ENCODE peak calls at places on chromosomes 6 and 20, in four cellular contexts. One of them, this sample, is unnamed.

GRCh38 chr6:122471107-122472021 is at the start of gene SERINC1:
- DNase-seq in stomach: peak; percentile 96
- DNase-seq in HAP-1: peak; percentile 83
- DNase-seq in PC-9: peak; percentile 81
- DNase-seq in this sample: peak; percentile 57

GRCh38 chr20:18663932-18664331 is 76.1 kb downstream of the DTD1 start:
- DNase-seq in PC-9: no peak
- DNase-seq in stomach: no peak
- DNase-seq in HAP-1: no peak
- DNase-seq in this sample: no peak

GRCh38 chr6:44855562-44856494 is 468.3 kb downstream of the CDC5L start:
- DNase-seq in HAP-1: no peak
- DNase-seq in stomach: no peak
- DNase-seq in PC-9: no peak
- DNase-seq in this sample: no peak

GRCh38 chr6:50030777-50031562 is 9.2 kb upstream of the DEFB110 start:
- DNase-seq in PC-9: peak; percentile 25
- DNase-seq in HAP-1: peak; percentile 42
- DNase-seq in stomach: no peak
- DNase-seq in this sample: peak; percentile 67

GRCh38 chr6:21965953-21966539 is 330.8 kb downstream of the PRL start:
- DNase-seq in PC-9: no peak
- DNase-seq in HAP-1: no peak
- DNase-seq in stomach: no peak
- DNase-seq in this sample: no peak

GRCh38 chr6:48474764-48475674 is 364.0 kb upstream of the PTCHD4 start:
- DNase-seq in HAP-1: no peak
- DNase-seq in stomach: no peak
- DNase-seq in PC-9: no peak
- DNase-seq in this sample: no peak

GRCh38 chr6:14283600-14284235 is 166.1 kb downstream of the CD83 start:
- DNase-seq in stomach: no peak
- DNase-seq in HAP-1: no peak
- DNase-seq in PC-9: no peak
- DNase-seq in this sample: no peak

GRCh38 chr6:136226027-136226673 is 24.0 kb downstream of the MTFR2 start:
- DNase-seq in HAP-1: peak; percentile 31
- DNase-seq in stomach: peak; percentile 69
- DNase-seq in PC-9: peak; percentile 36
- DNase-seq in this sample: no peak

GRCh38 chr6:135428078-135428477 is 69.5 kb downstream of the AHI1 start:
- DNase-seq in stomach: no peak
- DNase-seq in HAP-1: no peak
- DNase-seq in PC-9: no peak
- DNase-seq in this sample: no peak

DNA sequence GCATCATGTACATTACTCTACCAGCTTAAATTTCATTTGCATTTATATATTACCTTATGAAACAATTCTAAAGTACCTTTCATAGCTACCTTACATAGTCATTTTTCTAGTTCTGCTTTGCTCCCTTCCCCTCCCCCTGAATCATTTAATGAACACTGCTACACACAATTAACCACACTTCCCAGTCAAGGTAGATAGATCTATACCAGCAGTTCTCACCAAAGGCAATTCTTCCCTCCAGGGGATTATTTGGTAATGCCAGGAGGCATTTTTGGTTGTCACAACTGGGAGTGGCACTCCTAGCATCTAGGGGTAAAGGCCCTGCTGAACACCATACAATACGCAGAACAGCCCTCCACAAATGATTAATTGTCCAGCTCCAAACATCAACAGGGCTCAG is 143.9 kb upstream of the SHLD1 start:
- DNase-seq in HAP-1: no peak
- DNase-seq in stomach: no peak
- DNase-seq in PC-9: no peak
- DNase-seq in this sample: no peak
- H3K4me1 ChIP-seq in HAP-1: peaks cover 15% of the 10 kb centered on the region
- H3K4me1 ChIP-seq in stomach: peaks cover 24% of the 10 kb centered on the region
- H3K4me1 ChIP-seq in PC-9: peaks cover 29% of the 10 kb centered on the region
- H3K4me1 ChIP-seq in this sample: no peaks in the 10 kb centered on the region

DNA sequence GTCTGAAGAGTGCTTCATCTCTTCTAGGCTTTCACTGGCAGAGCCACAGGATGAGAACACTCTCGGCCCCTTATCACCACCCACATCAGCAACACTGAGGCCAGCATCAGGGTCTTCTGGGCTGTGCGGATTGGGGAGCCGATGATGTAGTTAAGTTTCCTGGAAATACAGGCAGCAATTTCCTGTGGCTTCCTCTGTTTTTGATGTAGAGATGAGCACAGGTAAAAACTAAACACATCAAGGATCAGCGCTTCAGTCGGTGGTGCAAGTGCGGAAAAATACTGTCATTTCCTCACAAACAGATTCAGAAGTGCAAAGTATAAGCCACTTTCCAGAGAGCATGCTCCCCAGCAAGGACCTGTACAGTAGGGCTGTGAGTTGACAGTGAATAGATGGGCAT is 62.6 kb downstream of the BACH2 start:
- DNase-seq in stomach: no peak
- DNase-seq in HAP-1: no peak
- DNase-seq in PC-9: no peak
- DNase-seq in this sample: no peak
- H3K4me1 ChIP-seq in stomach: no peaks in the 10 kb centered on the region
- H3K4me1 ChIP-seq in HAP-1: no peaks in the 10 kb centered on the region
- H3K4me1 ChIP-seq in PC-9: no peaks in the 10 kb centered on the region
- H3K4me1 ChIP-seq in this sample: no peaks in the 10 kb centered on the region

GRCh38 chr20:4810446-4811019 is 88.8 kb downstream of the PRND start:
- DNase-seq in HAP-1: no peak
- DNase-seq in PC-9: no peak
- DNase-seq in stomach: no peak
- DNase-seq in this sample: no peak
- H3K4me1 ChIP-seq in HAP-1: no peaks in the 10 kb centered on the region
- H3K4me1 ChIP-seq in PC-9: no peaks in the 10 kb centered on the region
- H3K4me1 ChIP-seq in stomach: peaks cover 6% of the 10 kb centered on the region
- H3K4me1 ChIP-seq in this sample: peaks cover 4% of the 10 kb centered on the region

GRCh38 chr6:15429146-15430110 is 183.6 kb downstream of the JARID2 start:
- DNase-seq in HAP-1: no peak
- DNase-seq in stomach: no peak
- DNase-seq in PC-9: peak; percentile 12
- DNase-seq in this sample: no peak
- H3K4me1 ChIP-seq in HAP-1: peaks cover 24% of the 10 kb centered on the region
- H3K4me1 ChIP-seq in stomach: peaks cover 52% of the 10 kb centered on the region
- H3K4me1 ChIP-seq in PC-9: peaks cover 33% of the 10 kb centered on the region
- H3K4me1 ChIP-seq in this sample: peaks cover 23% of the 10 kb centered on the region

DNA sequence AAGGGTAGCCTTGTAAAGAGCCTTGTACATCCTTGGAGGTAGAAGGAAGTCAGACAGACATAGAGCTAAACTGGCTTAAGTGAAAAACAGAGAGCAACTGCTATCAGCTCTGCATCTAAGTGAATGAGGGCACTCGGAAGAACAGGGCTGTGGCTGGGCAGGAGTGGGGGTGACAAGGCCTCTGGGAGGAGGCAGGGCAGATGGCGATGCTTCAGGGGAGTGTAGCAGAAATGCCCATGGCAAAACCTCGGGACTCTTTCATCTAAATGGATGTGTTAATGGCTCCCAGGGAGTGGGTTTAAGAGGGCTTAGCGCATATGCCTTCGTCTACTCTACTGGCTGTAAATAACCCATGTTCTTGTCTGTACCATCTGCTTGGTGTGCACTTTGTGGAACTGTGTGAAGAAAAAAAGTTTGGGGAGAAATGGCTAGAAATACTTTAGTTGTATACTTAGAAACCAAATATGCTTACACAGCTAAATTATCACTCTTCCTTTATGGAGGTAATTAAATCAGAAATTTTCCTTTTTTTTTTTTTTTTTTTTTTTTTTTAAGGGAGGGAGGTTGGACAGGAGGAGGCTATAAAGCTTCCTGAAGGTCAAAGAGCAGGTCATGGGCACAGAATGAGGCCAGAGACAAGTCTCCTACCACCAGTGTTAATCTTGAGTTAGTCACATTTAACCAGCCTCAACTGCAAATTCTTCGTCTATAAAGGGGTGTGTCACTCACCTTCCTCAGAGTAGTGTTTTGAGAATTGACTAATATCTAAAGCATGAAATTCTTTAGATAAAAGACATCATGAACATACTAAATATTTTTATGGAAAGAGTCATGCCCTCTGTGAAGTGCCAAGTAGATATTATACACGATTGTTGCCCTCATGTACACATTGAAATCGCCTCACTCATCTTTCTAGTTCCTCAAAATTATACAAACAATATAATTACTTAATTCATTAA is 60.9 kb downstream of the FYN start:
- DNase-seq in PC-9: no peak
- DNase-seq in stomach: no peak
- DNase-seq in HAP-1: no peak
- DNase-seq in this sample: no peak
- H3K4me1 ChIP-seq in PC-9: peaks cover 71% of the 10 kb centered on the region
- H3K4me1 ChIP-seq in stomach: no peaks in the 10 kb centered on the region
- H3K4me1 ChIP-seq in HAP-1: no peaks in the 10 kb centered on the region
- H3K4me1 ChIP-seq in this sample: peaks cover 1% of the 10 kb centered on the region